ENCODE peak calls at places on chromosomes 13 and 19, in ten cellular contexts. One of them, this sample, is unnamed.

GRCh38 chr13:48235100-48235813 is 2.3 kb downstream of the ITM2B start:
- DNase-seq in endodermal cell: peak; percentile 68
- DNase-seq in bronchial epithelial cell: peak; percentile 54
- DNase-seq in AG04449: no peak
- DNase-seq in heart left ventricle: peak; percentile 29
- DNase-seq in WERI-Rb-1: no peak
- DNase-seq in AG10803: peak; percentile 46
- DNase-seq in lung: no peak
- DNase-seq in choroid plexus epithelial cell: peak; percentile 54
- DNase-seq in CD8-positive, alpha-beta T cell: no peak
- DNase-seq in this sample: peak; percentile 17

GRCh38 chr13:37715606-37716015 is 117.0 kb upstream of the POSTN start:
- DNase-seq in endodermal cell: no peak
- DNase-seq in bronchial epithelial cell: peak; percentile 91
- DNase-seq in AG04449: peak; percentile 80
- DNase-seq in heart left ventricle: no peak
- DNase-seq in WERI-Rb-1: no peak
- DNase-seq in AG10803: no peak
- DNase-seq in lung: no peak
- DNase-seq in choroid plexus epithelial cell: peak; percentile 96
- DNase-seq in CD8-positive, alpha-beta T cell: no peak
- DNase-seq in this sample: no peak

GRCh38 chr13:36454121-36454520 is 21.8 kb downstream of the CCNA1 start:
- DNase-seq in endodermal cell: no peak
- DNase-seq in bronchial epithelial cell: peak; percentile 26
- DNase-seq in AG04449: no peak
- DNase-seq in heart left ventricle: no peak
- DNase-seq in WERI-Rb-1: no peak
- DNase-seq in AG10803: no peak
- DNase-seq in lung: no peak
- DNase-seq in choroid plexus epithelial cell: no peak
- DNase-seq in CD8-positive, alpha-beta T cell: no peak
- DNase-seq in this sample: no peak

GRCh38 chr13:108322206-108322824 is 52.8 kb downstream of the TNFSF13B start:
- DNase-seq in endodermal cell: no peak
- DNase-seq in bronchial epithelial cell: peak; percentile 47
- DNase-seq in AG04449: no peak
- DNase-seq in heart left ventricle: no peak
- DNase-seq in WERI-Rb-1: no peak
- DNase-seq in AG10803: peak; percentile 49
- DNase-seq in lung: no peak
- DNase-seq in choroid plexus epithelial cell: peak; percentile 72
- DNase-seq in CD8-positive, alpha-beta T cell: no peak
- DNase-seq in this sample: no peak

GRCh38 chr13:37457594-37457993 is 141.0 kb downstream of the POSTN start:
- DNase-seq in endodermal cell: no peak
- DNase-seq in bronchial epithelial cell: no peak
- DNase-seq in AG04449: no peak
- DNase-seq in heart left ventricle: no peak
- DNase-seq in WERI-Rb-1: no peak
- DNase-seq in AG10803: no peak
- DNase-seq in lung: no peak
- DNase-seq in choroid plexus epithelial cell: peak; percentile 23
- DNase-seq in CD8-positive, alpha-beta T cell: no peak
- DNase-seq in this sample: no peak

GRCh38 chr13:75455962-75456361 is 26.0 kb downstream of the TBC1D4 start:
- DNase-seq in endodermal cell: no peak
- DNase-seq in bronchial epithelial cell: no peak
- DNase-seq in AG04449: no peak
- DNase-seq in heart left ventricle: no peak
- DNase-seq in WERI-Rb-1: no peak
- DNase-seq in AG10803: no peak
- DNase-seq in lung: no peak
- DNase-seq in choroid plexus epithelial cell: no peak
- DNase-seq in CD8-positive, alpha-beta T cell: no peak
- DNase-seq in this sample: no peak

GRCh38 chr13:107203146-107203847 is 635.4 kb upstream of the ARGLU1 start:
- DNase-seq in endodermal cell: peak; percentile 82
- DNase-seq in bronchial epithelial cell: no peak
- DNase-seq in AG04449: no peak
- DNase-seq in heart left ventricle: no peak
- DNase-seq in WERI-Rb-1: peak; percentile 67
- DNase-seq in AG10803: peak; percentile 1
- DNase-seq in lung: no peak
- DNase-seq in choroid plexus epithelial cell: peak; percentile 39
- DNase-seq in CD8-positive, alpha-beta T cell: no peak
- DNase-seq in this sample: peak; percentile 66

GRCh38 chr19:1521636-1522035 is 2.2 kb upstream of the PLK5 start:
- DNase-seq in endodermal cell: no peak
- DNase-seq in bronchial epithelial cell: no peak
- DNase-seq in AG04449: no peak
- DNase-seq in heart left ventricle: no peak
- DNase-seq in WERI-Rb-1: no peak
- DNase-seq in AG10803: no peak
- DNase-seq in lung: no peak
- DNase-seq in choroid plexus epithelial cell: no peak
- DNase-seq in CD8-positive, alpha-beta T cell: no peak
- DNase-seq in this sample: no peak

GRCh38 chr19:38843175-38843758 is 6.5 kb downstream of the HNRNPL start:
- DNase-seq in endodermal cell: no peak
- DNase-seq in bronchial epithelial cell: no peak
- DNase-seq in AG04449: no peak
- DNase-seq in heart left ventricle: no peak
- DNase-seq in WERI-Rb-1: no peak
- DNase-seq in AG10803: no peak
- DNase-seq in lung: no peak
- DNase-seq in choroid plexus epithelial cell: no peak
- DNase-seq in CD8-positive, alpha-beta T cell: no peak
- DNase-seq in this sample: no peak

GRCh38 chr19:55675661-55676354 is 782 bp downstream of the EPN1 start:
- DNase-seq in endodermal cell: no peak
- DNase-seq in bronchial epithelial cell: peak; percentile 4
- DNase-seq in AG04449: no peak
- DNase-seq in heart left ventricle: no peak
- DNase-seq in WERI-Rb-1: no peak
- DNase-seq in AG10803: no peak
- DNase-seq in lung: no peak
- DNase-seq in choroid plexus epithelial cell: no peak
- DNase-seq in CD8-positive, alpha-beta T cell: no peak
- DNase-seq in this sample: no peak

GRCh38 chr13:67075239-67075638 is 154.9 kb downstream of the PCDH9 start:
- DNase-seq in endodermal cell: no peak
- DNase-seq in bronchial epithelial cell: no peak
- DNase-seq in AG04449: no peak
- DNase-seq in heart left ventricle: no peak
- DNase-seq in WERI-Rb-1: no peak
- DNase-seq in AG10803: no peak
- DNase-seq in lung: no peak
- DNase-seq in choroid plexus epithelial cell: peak; percentile 73
- DNase-seq in CD8-positive, alpha-beta T cell: no peak
- DNase-seq in this sample: no peak
- TF ChIP-seq CTCF in endodermal cell: peak; percentile 60
- TF ChIP-seq CTCF in bronchial epithelial cell: no peak
- TF ChIP-seq CTCF in AG04449: no peak
- TF ChIP-seq CTCF in heart left ventricle: no peak
- TF ChIP-seq CTCF in WERI-Rb-1: no peak
- TF ChIP-seq CTCF in AG10803: peak; percentile 28
- TF ChIP-seq CTCF in lung: no peak
- TF ChIP-seq CTCF in choroid plexus epithelial cell: peak; percentile 51
- TF ChIP-seq CTCF in CD8-positive, alpha-beta T cell: no peak
- TF ChIP-seq CTCF in this sample: no peak

GRCh38 chr19:49685845-49686332 is 3.5 kb upstream of the ADM5 start:
- DNase-seq in endodermal cell: no peak
- DNase-seq in bronchial epithelial cell: no peak
- DNase-seq in AG04449: no peak
- DNase-seq in heart left ventricle: no peak
- DNase-seq in WERI-Rb-1: no peak
- DNase-seq in AG10803: no peak
- DNase-seq in lung: no peak
- DNase-seq in choroid plexus epithelial cell: no peak
- DNase-seq in CD8-positive, alpha-beta T cell: no peak
- DNase-seq in this sample: no peak

GRCh38 chr19:49684251-49684982 is 5.0 kb upstream of the ADM5 start:
- DNase-seq in endodermal cell: peak; percentile 87
- DNase-seq in bronchial epithelial cell: no peak
- DNase-seq in AG04449: no peak
- DNase-seq in heart left ventricle: no peak
- DNase-seq in WERI-Rb-1: no peak
- DNase-seq in AG10803: no peak
- DNase-seq in lung: no peak
- DNase-seq in choroid plexus epithelial cell: no peak
- DNase-seq in CD8-positive, alpha-beta T cell: no peak
- DNase-seq in this sample: no peak

GRCh38 chr19:49683814-49684250 is 5.6 kb upstream of the ADM5 start:
- DNase-seq in endodermal cell: no peak
- DNase-seq in bronchial epithelial cell: no peak
- DNase-seq in AG04449: no peak
- DNase-seq in heart left ventricle: no peak
- DNase-seq in WERI-Rb-1: no peak
- DNase-seq in AG10803: no peak
- DNase-seq in lung: no peak
- DNase-seq in choroid plexus epithelial cell: no peak
- DNase-seq in CD8-positive, alpha-beta T cell: no peak
- DNase-seq in this sample: no peak

GRCh38 chr19:49686503-49687088 is 2.8 kb upstream of the ADM5 start:
- DNase-seq in endodermal cell: no peak
- DNase-seq in bronchial epithelial cell: no peak
- DNase-seq in AG04449: no peak
- DNase-seq in heart left ventricle: no peak
- DNase-seq in WERI-Rb-1: no peak
- DNase-seq in AG10803: no peak
- DNase-seq in lung: no peak
- DNase-seq in choroid plexus epithelial cell: no peak
- DNase-seq in CD8-positive, alpha-beta T cell: no peak
- DNase-seq in this sample: no peak

GRCh38 chr19:49684983-49685553 is 4.3 kb upstream of the ADM5 start:
- DNase-seq in endodermal cell: no peak
- DNase-seq in bronchial epithelial cell: no peak
- DNase-seq in AG04449: no peak
- DNase-seq in heart left ventricle: no peak
- DNase-seq in WERI-Rb-1: no peak
- DNase-seq in AG10803: no peak
- DNase-seq in lung: no peak
- DNase-seq in choroid plexus epithelial cell: no peak
- DNase-seq in CD8-positive, alpha-beta T cell: no peak
- DNase-seq in this sample: no peak
- TF ChIP-seq CTCF in endodermal cell: no peak
- TF ChIP-seq CTCF in bronchial epithelial cell: no peak
- TF ChIP-seq CTCF in AG04449: no peak
- TF ChIP-seq CTCF in heart left ventricle: no peak
- TF ChIP-seq CTCF in WERI-Rb-1: no peak
- TF ChIP-seq CTCF in AG10803: no peak
- TF ChIP-seq CTCF in lung: no peak
- TF ChIP-seq CTCF in choroid plexus epithelial cell: peak; percentile 27
- TF ChIP-seq CTCF in CD8-positive, alpha-beta T cell: no peak
- TF ChIP-seq CTCF in this sample: no peak

DNA sequence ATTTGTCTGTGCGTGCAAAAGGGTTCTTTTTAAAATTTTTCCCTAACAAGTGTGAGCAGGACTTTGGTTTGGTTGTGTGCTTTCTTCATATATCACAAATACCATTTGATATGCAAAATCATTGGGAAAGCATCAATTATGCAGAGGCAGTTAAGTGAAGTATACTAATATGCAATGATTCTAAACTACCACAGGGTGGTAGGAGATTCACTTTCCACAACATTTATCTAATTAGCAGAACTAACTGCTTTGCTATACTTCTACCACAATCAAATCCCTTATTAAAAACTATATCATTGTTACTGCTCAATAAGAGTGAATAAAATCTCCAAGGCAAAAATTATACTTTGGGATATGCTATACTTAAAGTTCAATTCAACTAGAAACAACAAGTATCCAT is 2738.9 kb upstream of the PCDH20 start:
- DNase-seq in endodermal cell: no peak
- DNase-seq in bronchial epithelial cell: no peak
- DNase-seq in AG04449: no peak
- DNase-seq in heart left ventricle: no peak
- DNase-seq in WERI-Rb-1: no peak
- DNase-seq in AG10803: peak; percentile 28
- DNase-seq in lung: no peak
- DNase-seq in choroid plexus epithelial cell: peak; percentile 67
- DNase-seq in CD8-positive, alpha-beta T cell: no peak
- DNase-seq in this sample: no peak
- TF ChIP-seq CTCF in endodermal cell: peak; percentile 67
- TF ChIP-seq CTCF in bronchial epithelial cell: no peak
- TF ChIP-seq CTCF in AG04449: peak; percentile 22
- TF ChIP-seq CTCF in heart left ventricle: no peak
- TF ChIP-seq CTCF in WERI-Rb-1: no peak
- TF ChIP-seq CTCF in AG10803: peak; percentile 48
- TF ChIP-seq CTCF in lung: no peak
- TF ChIP-seq CTCF in choroid plexus epithelial cell: peak; percentile 55
- TF ChIP-seq CTCF in CD8-positive, alpha-beta T cell: no peak
- TF ChIP-seq CTCF in this sample: no peak

GRCh38 chr19:6460099-6460884 is 700 bp upstream of the SLC25A23 start:
- DNase-seq in endodermal cell: peak; percentile 99
- DNase-seq in bronchial epithelial cell: peak; percentile 90
- DNase-seq in AG04449: peak; percentile 83
- DNase-seq in heart left ventricle: peak; percentile 98
- DNase-seq in WERI-Rb-1: peak; percentile 99
- DNase-seq in AG10803: peak; percentile 98
- DNase-seq in lung: peak; percentile 96
- DNase-seq in choroid plexus epithelial cell: peak; percentile 99
- DNase-seq in CD8-positive, alpha-beta T cell: peak; percentile 94
- DNase-seq in this sample: peak; percentile 95

GRCh38 chr19:6459356-6460098 is at the start of gene SLC25A23:
- DNase-seq in endodermal cell: peak; percentile 92
- DNase-seq in bronchial epithelial cell: peak; percentile 47
- DNase-seq in AG04449: no peak
- DNase-seq in heart left ventricle: peak; percentile 67
- DNase-seq in WERI-Rb-1: peak; percentile 82
- DNase-seq in AG10803: peak; percentile 69
- DNase-seq in lung: peak; percentile 79
- DNase-seq in choroid plexus epithelial cell: peak; percentile 79
- DNase-seq in CD8-positive, alpha-beta T cell: peak; percentile 40
- DNase-seq in this sample: peak; percentile 77

GRCh38 chr19:6457958-6458694 is 1.5 kb downstream of the SLC25A23 start:
- DNase-seq in endodermal cell: no peak
- DNase-seq in bronchial epithelial cell: no peak
- DNase-seq in AG04449: no peak
- DNase-seq in heart left ventricle: no peak
- DNase-seq in WERI-Rb-1: no peak
- DNase-seq in AG10803: no peak
- DNase-seq in lung: no peak
- DNase-seq in choroid plexus epithelial cell: no peak
- DNase-seq in CD8-positive, alpha-beta T cell: no peak
- DNase-seq in this sample: no peak

GRCh38 chr19:6455924-6456323 is 3.7 kb downstream of the SLC25A23 start:
- DNase-seq in endodermal cell: no peak
- DNase-seq in bronchial epithelial cell: no peak
- DNase-seq in AG04449: no peak
- DNase-seq in heart left ventricle: no peak
- DNase-seq in WERI-Rb-1: no peak
- DNase-seq in AG10803: no peak
- DNase-seq in lung: no peak
- DNase-seq in choroid plexus epithelial cell: no peak
- DNase-seq in CD8-positive, alpha-beta T cell: no peak
- DNase-seq in this sample: no peak

GRCh38 chr19:6458695-6459355 is 767 bp downstream of the SLC25A23 start:
- DNase-seq in endodermal cell: peak; percentile 60
- DNase-seq in bronchial epithelial cell: no peak
- DNase-seq in AG04449: no peak
- DNase-seq in heart left ventricle: peak; percentile 36
- DNase-seq in WERI-Rb-1: no peak
- DNase-seq in AG10803: no peak
- DNase-seq in lung: no peak
- DNase-seq in choroid plexus epithelial cell: no peak
- DNase-seq in CD8-positive, alpha-beta T cell: no peak
- DNase-seq in this sample: no peak
- TF ChIP-seq CTCF in endodermal cell: peak; percentile 18
- TF ChIP-seq CTCF in bronchial epithelial cell: no peak
- TF ChIP-seq CTCF in AG04449: no peak
- TF ChIP-seq CTCF in heart left ventricle: no peak
- TF ChIP-seq CTCF in WERI-Rb-1: no peak
- TF ChIP-seq CTCF in AG10803: no peak
- TF ChIP-seq CTCF in lung: no peak
- TF ChIP-seq CTCF in choroid plexus epithelial cell: no peak
- TF ChIP-seq CTCF in CD8-positive, alpha-beta T cell: no peak
- TF ChIP-seq CTCF in this sample: no peak